ENCODE peak calls at places on chromosomes 3 and 15, in five cellular contexts. Q, C, J, Z and D are unnamed samples.

GRCh38 chr3:100665230-100665629 is 44.1 kb upstream of the TFG start:
- DNase-seq in Q (no peak), C (no peak), J (no peak), Z (no peak), D (no peak)

GRCh38 chr3:85783331-85783730 is 824.5 kb downstream of the CADM2 start:
- DNase-seq in Q (no peak), C (no peak), J (no peak), Z (no peak), D (no peak)

GRCh38 chr15:63521405-63522142 is 17.2 kb downstream of the USP3 start:
- DNase-seq in Q (no peak), C (no peak), J (no peak), Z (no peak), D (no peak)

GRCh38 chr3:84724877-84725276 is 233.9 kb upstream of the CADM2 start:
- DNase-seq in Q (no peak), C (no peak), J (no peak), Z (no peak), D (peak; percentile 66)

GRCh38 chr3:189908646-189909045 is 212.1 kb downstream of the P3H2 start:
- DNase-seq in Q (no peak), C (no peak), J (peak; percentile 11), Z (no peak), D (peak; percentile 55)

GRCh38 chr3:196207833-196208607 is 3.2 kb downstream of the ZDHHC19 start:
- DNase-seq in Q (peak; percentile 99), C (no peak), J (peak; percentile 76), Z (no peak), D (peak; percentile 89)

GRCh38 chr15:91956026-91956723 is 102.7 kb downstream of the SLCO3A1 start:
- DNase-seq in Q (peak; percentile 57), C (peak; percentile 57), J (peak; percentile 48), Z (no peak), D (peak; percentile 93)

GRCh38 chr3:150495563-150496168 is 50.6 kb downstream of the SERP1 start:
- DNase-seq in Q (peak; percentile 50), C (no peak), J (no peak), Z (no peak), D (peak; percentile 44)

GRCh38 chr3:106827515-106828213 is 549.6 kb upstream of the CCDC54 start:
- DNase-seq in Q (no peak), C (no peak), J (no peak), Z (no peak), D (peak; percentile 58)

GRCh38 chr3:54691230-54691900 is 236.5 kb downstream of the LRTM1 start:
- DNase-seq in Q (no peak), C (no peak), J (no peak), Z (no peak), D (no peak)

GRCh38 chr3:168545591-168545990 is 449.9 kb upstream of the GOLIM4 start:
- DNase-seq in Q (no peak), C (peak; percentile 32), J (no peak), Z (no peak), D (no peak)

GRCh38 chr15:101113114-101114005 is 138.5 kb downstream of the CHSY1 start:
- DNase-seq in Q (no peak), C (no peak), J (no peak), Z (no peak), D (no peak)

GRCh38 chr3:100518244-100518643 is 25.8 kb downstream of the TMEM45A start:
- DNase-seq in Q (no peak), C (no peak), J (no peak), Z (no peak), D (no peak)

GRCh38 chr3:61218508-61218907 is 32.7 kb downstream of the FHIT start:
- DNase-seq in Q (no peak), C (no peak), J (no peak), Z (no peak), D (no peak)

GRCh38 chr15:63041982-63042878 is at the start of gene TPM1:
- DNase-seq in Q (peak; percentile 83), C (peak; percentile 89), J (peak; percentile 91), Z (peak; percentile 72), D (peak; percentile 96)

GRCh38 chr3:143124683-143125520 is 5.3 kb downstream of the CHST2 start:
- DNase-seq in Q (no peak), C (no peak), J (no peak), Z (no peak), D (no peak)

GRCh38 chr3:134232146-134232545 is 18.5 kb downstream of the RYK start:
- DNase-seq in Q (no peak), C (no peak), J (no peak), Z (no peak), D (no peak)

GRCh38 chr15:58462547-58462946 is 30.8 kb downstream of the LIPC start:
- DNase-seq in Q (no peak), C (no peak), J (no peak), Z (no peak), D (peak; percentile 58)

GRCh38 chr15:85730001-85730820 is 64.5 kb downstream of the KLHL25 start:
- DNase-seq in Q (peak; percentile 73), C (no peak), J (peak; percentile 51), Z (no peak), D (peak; percentile 71)

GRCh38 chr15:99097441-99098410 is 7.2 kb upstream of the SYNM start:
- DNase-seq in Q (no peak), C (no peak), J (no peak), Z (no peak), D (no peak)

GRCh38 chr3:132253262-132253878 is 63.8 kb upstream of the ACP3 start:
- DNase-seq in Q (peak; percentile 45), C (no peak), J (peak; percentile 46), Z (no peak), D (peak; percentile 74)

GRCh38 chr15:63212050-63212973 is 22.9 kb downstream of the RAB8B start:
- DNase-seq in Q (peak; percentile 42), C (no peak), J (no peak), Z (no peak), D (no peak)

GRCh38 chr3:13021141-13021933 is 51.9 kb downstream of the IQSEC1 start:
- DNase-seq in Q (peak; percentile 65), C (peak; percentile 57), J (no peak), Z (no peak), D (no peak)

GRCh38 chr15:98878172-98878571 is 129.4 kb downstream of the PGPEP1L start:
- DNase-seq in Q (no peak), C (no peak), J (no peak), Z (no peak), D (no peak)

GRCh38 chr3:142595951-142596725 is at the start of gene PLS1:
- DNase-seq in Q (peak; percentile 96), C (peak; percentile 87), J (peak; percentile 77), Z (peak; percentile 89), D (peak; percentile 92)

GRCh38 chr15:80272987-80273386 is 21.0 kb upstream of the CTXND1 start:
- DNase-seq in Q (no peak), C (no peak), J (no peak), Z (no peak), D (no peak)

GRCh38 chr3:184656991-184657669 is 54.7 kb downstream of the MAGEF1 start:
- DNase-seq in Q (no peak), C (no peak), J (peak; percentile 73), Z (no peak), D (peak; percentile 67)

GRCh38 chr15:95850837-95851236 is 479.7 kb upstream of the NR2F2 start:
- DNase-seq in Q (no peak), C (no peak), J (no peak), Z (no peak), D (no peak)

GRCh38 chr3:71305246-71306206 is 278.0 kb downstream of the FOXP1 start:
- DNase-seq in Q (no peak), C (peak; percentile 21), J (peak; percentile 85), Z (peak; percentile 30), D (peak; percentile 92)

GRCh38 chr15:42731461-42731860 is 5.5 kb downstream of the CDAN1 start:
- DNase-seq in Q (no peak), C (no peak), J (no peak), Z (no peak), D (no peak)

GRCh38 chr15:42728975-42729374 is 8.0 kb downstream of the CDAN1 start:
- DNase-seq in Q (peak; percentile 36), C (no peak), J (no peak), Z (no peak), D (no peak)

GRCh38 chr15:42730536-42730935 is 6.4 kb downstream of the CDAN1 start:
- DNase-seq in Q (no peak), C (no peak), J (no peak), Z (no peak), D (no peak)

GRCh38 chr15:42729409-42729808 is 7.5 kb downstream of the CDAN1 start:
- DNase-seq in Q (peak; percentile 25), C (no peak), J (no peak), Z (no peak), D (no peak)

DNA sequence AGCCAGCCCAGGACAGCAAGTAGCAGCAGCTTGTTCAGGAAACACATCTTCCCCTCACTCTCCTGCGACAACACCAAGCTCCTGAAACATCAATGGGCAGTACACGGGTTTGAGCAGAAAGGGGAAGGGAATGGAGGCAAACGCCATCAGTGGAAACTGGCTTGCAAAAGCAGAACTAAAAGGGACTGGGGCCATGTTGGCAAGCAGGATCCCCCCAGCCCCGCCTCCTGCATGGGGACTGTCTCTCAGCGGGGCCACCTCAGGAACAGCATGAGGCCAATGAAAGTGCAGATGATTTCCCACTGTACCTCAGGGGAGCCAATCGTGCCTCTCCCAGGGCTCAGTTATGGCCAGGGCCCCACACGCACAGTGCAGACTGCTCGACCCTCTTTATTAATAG is 6.8 kb downstream of the CDAN1 start:
- DNase-seq in Q (peak; percentile 16), C (no peak), J (no peak), Z (no peak), D (no peak)
- H3K36me3 ChIP-seq in Q (peaks cover 88% of the 10 kb centered on the region), C (peaks cover 99% of the 10 kb centered on the region), J (peaks cover 90% of the 10 kb centered on the region), Z (peaks cover 64% of the 10 kb centered on the region), D (peaks cover 20% of the 10 kb centered on the region)

GRCh38 chr3:111285188-111285547 is 213.6 kb downstream of the NECTIN3 start:
- DNase-seq in Q (no peak), C (no peak), J (no peak), Z (no peak), D (no peak)

GRCh38 chr3:111285691-111286090 is 214.1 kb downstream of the NECTIN3 start:
- DNase-seq in Q (peak; percentile 3), C (no peak), J (no peak), Z (no peak), D (no peak)

GRCh38 chr3:111283165-111283564 is 211.5 kb downstream of the NECTIN3 start:
- DNase-seq in Q (no peak), C (no peak), J (no peak), Z (no peak), D (no peak)

GRCh38 chr3:111284485-111285187 is 213.0 kb downstream of the NECTIN3 start:
- DNase-seq in Q (no peak), C (no peak), J (no peak), Z (no peak), D (no peak)

GRCh38 chr3:111286749-111287148 is 215.1 kb downstream of the NECTIN3 start:
- DNase-seq in Q (no peak), C (no peak), J (no peak), Z (no peak), D (no peak)
- H3K36me3 ChIP-seq in Q (no peaks in the 10 kb centered on the region), C (no peaks in the 10 kb centered on the region), J (no peaks in the 10 kb centered on the region), Z (no peaks in the 10 kb centered on the region), D (no peaks in the 10 kb centered on the region)

DNA sequence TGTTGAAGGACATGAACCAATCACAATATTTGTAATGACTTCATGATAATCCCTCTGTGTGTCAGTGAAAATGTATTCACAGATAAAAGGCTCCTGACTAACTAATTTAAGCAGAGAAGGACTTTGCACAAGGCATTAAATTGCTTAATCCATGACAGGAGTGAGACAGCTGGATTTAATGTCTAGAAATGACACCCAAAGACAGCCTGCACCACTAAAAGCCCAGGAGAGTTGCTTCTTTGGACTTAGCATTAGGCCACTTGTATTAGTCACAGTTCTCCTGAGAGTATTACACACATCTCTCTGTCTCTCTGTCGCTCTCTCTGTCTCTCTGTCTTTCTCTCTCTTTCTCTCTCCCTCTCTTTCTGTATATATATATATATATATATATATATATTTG is 180.4 kb downstream of the GOLGA8K start:
- DNase-seq in Q (no peak), C (no peak), J (no peak), Z (no peak), D (no peak)
- H3K36me3 ChIP-seq in Q (no peaks in the 10 kb centered on the region), C (no peaks in the 10 kb centered on the region), J (no peaks in the 10 kb centered on the region), Z (no peaks in the 10 kb centered on the region), D (no peaks in the 10 kb centered on the region)

GRCh38 chr15:64635486-64635815 is 139.9 kb downstream of the RBPMS2 start:
- DNase-seq in Q (peak; percentile 33), C (no peak), J (no peak), Z (peak; percentile 26), D (peak; percentile 69)
- H3K36me3 ChIP-seq in Q (no peaks in the 10 kb centered on the region), C (peaks cover 16% of the 10 kb centered on the region), J (peaks cover 9% of the 10 kb centered on the region), Z (no peaks in the 10 kb centered on the region), D (no peaks in the 10 kb centered on the region)